ENCODE peak calls at places on chromosomes 6 and 20, in five cellular contexts. U is mammary epithelial cell, P is choroid plexus epithelial cell, I is myocyte, H is mesendoderm. C is an unnamed sample.

GRCh38 chr20:31693987-31694661 is 28.5 kb downstream of the BCL2L1 start:
- DNase-seq in U (no peak), P (no peak), I (peak; percentile 93), H (peak; percentile 62), C (no peak)

GRCh38 chr6:168574699-168575195 is 133.8 kb downstream of the SMOC2 start:
- DNase-seq in U (no peak), P (no peak), I (no peak), H (peak; percentile 44), C (peak; percentile 82)

GRCh38 chr6:17577059-17577458 is 23.0 kb upstream of the FAM8A1 start:
- DNase-seq in U (no peak), P (no peak), I (no peak), H (peak; percentile 27), C (no peak)

GRCh38 chr6:22322103-22322882 is 25.5 kb upstream of the PRL start:
- DNase-seq in U (no peak), P (peak; percentile 70), I (no peak), H (no peak), C (no peak)

GRCh38 chr20:24783631-24784492 is 165.2 kb upstream of the CST7 start:
- DNase-seq in U (no peak), P (no peak), I (no peak), H (peak; percentile 60), C (no peak)

GRCh38 chr6:111597687-111598086 is 8.0 kb downstream of the TRAF3IP2 start:
- DNase-seq in U (no peak), P (no peak), I (no peak), H (no peak), C (no peak)

GRCh38 chr6:117143647-117144046 is 121.7 kb upstream of the VGLL2 start:
- DNase-seq in U (no peak), P (no peak), I (no peak), H (no peak), C (no peak)

GRCh38 chr6:160069050-160069454 is 52.6 kb upstream of the SLC22A1 start:
- DNase-seq in U (no peak), P (no peak), I (no peak), H (no peak), C (no peak)

GRCh38 chr6:155228549-155229166 is 35.2 kb upstream of the CLDN20 start:
- DNase-seq in U (no peak), P (no peak), I (no peak), H (no peak), C (no peak)

GRCh38 chr20:2658414-2659354 is 5.3 kb downstream of the IDH3B start:
- DNase-seq in U (no peak), P (no peak), I (no peak), H (peak; percentile 58), C (no peak)

GRCh38 chr6:13216236-13216933 is 112.0 kb downstream of the TBC1D7 start:
- DNase-seq in U (no peak), P (no peak), I (no peak), H (no peak), C (no peak)

GRCh38 chr6:144094731-144095133 is 641 bp downstream of the SF3B5 start:
- DNase-seq in U (no peak), P (no peak), I (no peak), H (no peak), C (no peak)

GRCh38 chr20:25543068-25543467 is 42.3 kb downstream of the NINL start:
- DNase-seq in U (peak; percentile 37), P (peak; percentile 55), I (peak; percentile 37), H (no peak), C (no peak)

GRCh38 chr6:34900321-34901031 is 11.4 kb downstream of the ANKS1A start:
- DNase-seq in U (no peak), P (no peak), I (no peak), H (no peak), C (no peak)

GRCh38 chr6:122821095-122821494 is 32.0 kb downstream of the SMPDL3A start:
- DNase-seq in U (no peak), P (no peak), I (no peak), H (no peak), C (no peak)

GRCh38 chr6:85360794-85361642 is 88.9 kb upstream of the NT5E start:
- DNase-seq in U (peak; percentile 93), P (peak; percentile 96), I (peak; percentile 67), H (peak; percentile 73), C (no peak)

GRCh38 chr6:31143148-31143547 is 4.3 kb upstream of the PSORS1C2 start:
- DNase-seq in U (peak; percentile 37), P (peak; percentile 91), I (peak; percentile 32), H (peak; percentile 95), C (peak; percentile 89)

GRCh38 chr6:56649053-56649769 is 6.5 kb upstream of the DST start:
- DNase-seq in U (no peak), P (peak; percentile 66), I (no peak), H (no peak), C (no peak)

GRCh38 chr6:4313044-4313686 is 177.8 kb upstream of the ECI2 start:
- DNase-seq in U (peak; percentile 95), P (peak; percentile 96), I (peak; percentile 87), H (peak; percentile 79), C (peak; percentile 61)

GRCh38 chr20:39660965-39661364 is 698.8 kb downstream of the DHX35 start:
- DNase-seq in U (peak; percentile 14), P (no peak), I (no peak), H (no peak), C (no peak)

GRCh38 chr20:58984691-58985090 is 3.6 kb downstream of the NELFCD start:
- DNase-seq in U (no peak), P (no peak), I (no peak), H (no peak), C (no peak)

GRCh38 chr20:64112691-64113443 is 5.5 kb upstream of the NPBWR2 start:
- DNase-seq in U (no peak), P (no peak), I (no peak), H (no peak), C (peak; percentile 20)

GRCh38 chr6:84709121-84709520 is 55.3 kb downstream of the TBX18 start:
- DNase-seq in U (no peak), P (no peak), I (no peak), H (no peak), C (no peak)

GRCh38 chr6:168437751-168438150 is 3.2 kb upstream of the SMOC2 start:
- DNase-seq in U (no peak), P (no peak), I (no peak), H (no peak), C (no peak)

C was measured in right cardiac atrium.